ENCODE peak calls at places on chromosomes 2 and 18, in seven cellular contexts. N is H1; X is activated gamma-delta T cell treated with Interleukin-2 at 50 U/mL for 16 hours; P is SK-N-SH; T is psoas muscle; Z is KBM-7; K is stimulated activated naive CD8-positive, alpha-beta T cell treated with anti-CD3 and anti-CD28 coated beads, Interleukin-15, Interleukin-2, amounts not matched to agents 100 U/mL and 50 U/mL, for 24 hours. U is an unnamed sample.

GRCh38 chr2:132517386-132517785 is 100.8 kb downstream of the GPR39 start:
- DNase-seq in N (no peak), X (no peak), P (no peak), T (no peak), Z (no peak), K (no peak), U (no peak)

GRCh38 chr2:176613358-176614032 is 344.3 kb downstream of the MTX2 start:
- DNase-seq in N (no peak), X (no peak), P (no peak), T (no peak), Z (no peak), K (no peak), U (no peak)

GRCh38 chr18:77300579-77300978 is 50.9 kb downstream of the GALR1 start:
- DNase-seq in N (no peak), X (no peak), P (no peak), T (no peak), Z (no peak), K (no peak), U (no peak)

GRCh38 chr18:35564795-35565453 is 16.6 kb upstream of the GALNT1 start:
- DNase-seq in N (no peak), X (no peak), P (no peak), T (no peak), Z (no peak), K (no peak), U (no peak)

GRCh38 chr2:197255550-197255949 is 55.0 kb downstream of the ANKRD44 start:
- DNase-seq in N (no peak), X (peak), P (peak), T (peak), Z (peak), K (peak), U (peak)

GRCh38 chr2:111050701-111051376 is 69.9 kb upstream of the BCL2L11 start:
- DNase-seq in N (peak), X (no peak), P (no peak), T (no peak), Z (no peak), K (no peak), U (no peak)

GRCh38 chr2:28546242-28546641 is 50.4 kb downstream of the PLB1 start:
- DNase-seq in N (no peak), X (no peak), P (no peak), T (no peak), Z (peak), K (no peak), U (no peak)

GRCh38 chr18:28163201-28163778 is 13.6 kb downstream of the CDH2 start:
- DNase-seq in N (no peak), X (no peak), P (no peak), T (no peak), Z (no peak), K (no peak), U (no peak)

GRCh38 chr18:37487400-37487831 is 78.2 kb downstream of the CELF4 start:
- DNase-seq in N (no peak), X (no peak), P (peak), T (no peak), Z (no peak), K (no peak), U (no peak)

GRCh38 chr2:217105733-217106649 is 246.1 kb upstream of the TNP1 start:
- DNase-seq in N (peak), X (no peak), P (no peak), T (no peak), Z (no peak), K (no peak), U (no peak)

GRCh38 chr2:20300656-20301055 is 50.0 kb downstream of the PUM2 start:
- DNase-seq in N (no peak), X (no peak), P (no peak), T (no peak), Z (no peak), K (no peak), U (no peak)

GRCh38 chr18:48814490-48815181 is 136.1 kb downstream of the SMAD7 start:
- DNase-seq in N (peak), X (no peak), P (no peak), T (peak), Z (no peak), K (peak), U (peak)

GRCh38 chr2:72204156-72204781 is 56.6 kb upstream of the CYP26B1 start:
- DNase-seq in N (no peak), X (no peak), P (no peak), T (no peak), Z (no peak), K (no peak), U (no peak)

GRCh38 chr18:54223568-54224241 is 764 bp downstream of the MBD2 start:
- DNase-seq in N (peak), X (peak), P (peak), T (peak), Z (peak), K (peak), U (peak)

GRCh38 chr2:96923810-96924774 is 54.2 kb upstream of the SEMA4C start:
- DNase-seq in N (no peak), X (peak), P (no peak), T (peak), Z (no peak), K (peak), U (no peak)

GRCh38 chr2:237742614-237743013 is 56.0 kb upstream of the RBM44 start:
- DNase-seq in N (no peak), X (no peak), P (no peak), T (no peak), Z (no peak), K (no peak), U (no peak)

GRCh38 chr18:46424898-46425297 is 232.1 kb downstream of the LOXHD1 start:
- DNase-seq in N (no peak), X (no peak), P (no peak), T (no peak), Z (no peak), K (no peak), U (peak)

GRCh38 chr2:105782646-105783045 is 37.9 kb downstream of the NCK2 start:
- DNase-seq in N (no peak), X (no peak), P (no peak), T (no peak), Z (no peak), K (no peak), U (no peak)

GRCh38 chr2:11898576-11898975 is 152.1 kb downstream of the LPIN1 start:
- DNase-seq in N (no peak), X (no peak), P (no peak), T (no peak), Z (no peak), K (no peak), U (no peak)

GRCh38 chr2:28342081-28342967 is 50.3 kb upstream of the FOSL2 start:
- DNase-seq in N (no peak), X (no peak), P (no peak), T (peak), Z (no peak), K (no peak), U (peak)

GRCh38 chr18:77111449-77112160 is 21.0 kb downstream of the MBP start:
- DNase-seq in N (no peak), X (no peak), P (no peak), T (peak), Z (no peak), K (no peak), U (peak)

GRCh38 chr2:95267458-95268207 is 6.6 kb upstream of the PROM2 start:
- DNase-seq in N (peak), X (no peak), P (no peak), T (no peak), Z (no peak), K (no peak), U (no peak)

GRCh38 chr2:56240210-56240609 is 56.4 kb downstream of the CCDC85A start:
- DNase-seq in N (no peak), X (no peak), P (no peak), T (no peak), Z (no peak), K (no peak), U (no peak)

GRCh38 chr2:102050854-102051391 is 59.2 kb downstream of the IL1R2 start:
- DNase-seq in N (no peak), X (no peak), P (no peak), T (peak), Z (peak), K (no peak), U (peak)

GRCh38 chr2:113755690-113756063 is 765 bp downstream of the SLC35F5 start:
- DNase-seq in N (no peak), X (no peak), P (peak), T (no peak), Z (no peak), K (no peak), U (no peak)